ENCODE peak calls at places on chromosome 4, in six cellular contexts. One of them, this sample, is unnamed.

GRCh38 chr4:158080354-158080753 is 92.5 kb downstream of the GASK1B start:
- DNase-seq in cardiac septum: no peak
- DNase-seq in progenitor cell of endocrine pancreas: no peak
- DNase-seq in stimulated activated naive CD4-positive, alpha-beta T cell: no peak
- DNase-seq in NCI-H1694 treated with DMSO at 0.1 percent for 48 hours: no peak
- DNase-seq in iPS-NIHi11: no peak
- DNase-seq in this sample: no peak

GRCh38 chr4:90486346-90486745 is 359.2 kb downstream of the CCSER1 start:
- DNase-seq in stimulated activated naive CD4-positive, alpha-beta T cell: no peak
- DNase-seq in progenitor cell of endocrine pancreas: no peak
- DNase-seq in iPS-NIHi11: no peak
- DNase-seq in NCI-H1694 treated with DMSO at 0.1 percent for 48 hours: no peak
- DNase-seq in cardiac septum: no peak
- DNase-seq in this sample: no peak

GRCh38 chr4:48082956-48083355 is 51.1 kb downstream of the TXK start:
- DNase-seq in NCI-H1694 treated with DMSO at 0.1 percent for 48 hours: no peak
- DNase-seq in iPS-NIHi11: no peak
- DNase-seq in progenitor cell of endocrine pancreas: no peak
- DNase-seq in cardiac septum: no peak
- DNase-seq in stimulated activated naive CD4-positive, alpha-beta T cell: peak
- DNase-seq in this sample: no peak

GRCh38 chr4:17098401-17098800 is 200.0 kb upstream of the LDB2 start:
- DNase-seq in cardiac septum: no peak
- DNase-seq in stimulated activated naive CD4-positive, alpha-beta T cell: no peak
- DNase-seq in progenitor cell of endocrine pancreas: no peak
- DNase-seq in iPS-NIHi11: no peak
- DNase-seq in NCI-H1694 treated with DMSO at 0.1 percent for 48 hours: no peak
- DNase-seq in this sample: no peak

GRCh38 chr4:140252742-140253555 is 99.0 kb upstream of the MAML3 start:
- DNase-seq in stimulated activated naive CD4-positive, alpha-beta T cell: peak
- DNase-seq in iPS-NIHi11: peak
- DNase-seq in cardiac septum: peak
- DNase-seq in NCI-H1694 treated with DMSO at 0.1 percent for 48 hours: peak
- DNase-seq in progenitor cell of endocrine pancreas: peak
- DNase-seq in this sample: peak

GRCh38 chr4:10098770-10099139 is 17.8 kb downstream of the WDR1 start:
- DNase-seq in cardiac septum: no peak
- DNase-seq in iPS-NIHi11: no peak
- DNase-seq in NCI-H1694 treated with DMSO at 0.1 percent for 48 hours: no peak
- DNase-seq in stimulated activated naive CD4-positive, alpha-beta T cell: no peak
- DNase-seq in progenitor cell of endocrine pancreas: no peak
- DNase-seq in this sample: peak

GRCh38 chr4:33649015-33649414 is 2595.3 kb downstream of the ARAP2 start:
- DNase-seq in progenitor cell of endocrine pancreas: no peak
- DNase-seq in stimulated activated naive CD4-positive, alpha-beta T cell: no peak
- DNase-seq in iPS-NIHi11: peak
- DNase-seq in NCI-H1694 treated with DMSO at 0.1 percent for 48 hours: no peak
- DNase-seq in cardiac septum: no peak
- DNase-seq in this sample: peak

GRCh38 chr4:48268956-48269860 is at the start of gene TEC:
- DNase-seq in stimulated activated naive CD4-positive, alpha-beta T cell: peak
- DNase-seq in NCI-H1694 treated with DMSO at 0.1 percent for 48 hours: no peak
- DNase-seq in progenitor cell of endocrine pancreas: peak
- DNase-seq in iPS-NIHi11: peak
- DNase-seq in cardiac septum: peak
- DNase-seq in this sample: peak

GRCh38 chr4:3819210-3819919 is 53.2 kb downstream of the ADRA2C start:
- DNase-seq in stimulated activated naive CD4-positive, alpha-beta T cell: no peak
- DNase-seq in cardiac septum: no peak
- DNase-seq in NCI-H1694 treated with DMSO at 0.1 percent for 48 hours: no peak
- DNase-seq in progenitor cell of endocrine pancreas: no peak
- DNase-seq in iPS-NIHi11: no peak
- DNase-seq in this sample: no peak

GRCh38 chr4:110508827-110509446 is 33.0 kb downstream of the ENPEP start:
- DNase-seq in iPS-NIHi11: peak
- DNase-seq in progenitor cell of endocrine pancreas: no peak
- DNase-seq in stimulated activated naive CD4-positive, alpha-beta T cell: no peak
- DNase-seq in NCI-H1694 treated with DMSO at 0.1 percent for 48 hours: no peak
- DNase-seq in cardiac septum: no peak
- DNase-seq in this sample: peak

GRCh38 chr4:2059726-2060577 is 825 bp downstream of the NAT8L start:
- DNase-seq in stimulated activated naive CD4-positive, alpha-beta T cell: no peak
- DNase-seq in cardiac septum: no peak
- DNase-seq in NCI-H1694 treated with DMSO at 0.1 percent for 48 hours: peak
- DNase-seq in progenitor cell of endocrine pancreas: no peak
- DNase-seq in iPS-NIHi11: no peak
- DNase-seq in this sample: no peak

GRCh38 chr4:152998861-152999260 is 62.7 kb downstream of the FHDC1 start:
- DNase-seq in cardiac septum: no peak
- DNase-seq in stimulated activated naive CD4-positive, alpha-beta T cell: no peak
- DNase-seq in progenitor cell of endocrine pancreas: no peak
- DNase-seq in NCI-H1694 treated with DMSO at 0.1 percent for 48 hours: no peak
- DNase-seq in iPS-NIHi11: no peak
- DNase-seq in this sample: no peak

GRCh38 chr4:37533286-37534033 is 152.7 kb downstream of the RELL1 start:
- DNase-seq in cardiac septum: no peak
- DNase-seq in stimulated activated naive CD4-positive, alpha-beta T cell: no peak
- DNase-seq in iPS-NIHi11: no peak
- DNase-seq in progenitor cell of endocrine pancreas: no peak
- DNase-seq in NCI-H1694 treated with DMSO at 0.1 percent for 48 hours: no peak
- DNase-seq in this sample: no peak

GRCh38 chr4:36196145-36196925 is 48.0 kb downstream of the ARAP2 start:
- DNase-seq in progenitor cell of endocrine pancreas: no peak
- DNase-seq in NCI-H1694 treated with DMSO at 0.1 percent for 48 hours: no peak
- DNase-seq in stimulated activated naive CD4-positive, alpha-beta T cell: no peak
- DNase-seq in iPS-NIHi11: no peak
- DNase-seq in cardiac septum: no peak
- DNase-seq in this sample: no peak